ENCODE peak calls at places on chromosomes 3 and 15, in five cellular contexts. Y is SW 1271, T is neuronal stem cell, N is HTR-8/SVneo, R is T-cell. L is an unnamed sample.

GRCh38 chr15:43390723-43391122 is 19.8 kb downstream of the TUBGCP4 start:
- DNase-seq in N (no peak), T (no peak), R (no peak), Y (no peak), L (no peak)

GRCh38 chr3:53140575-53141467 is 10.6 kb upstream of the RFT1 start:
- DNase-seq in R (no peak), T (no peak), N (no peak), Y (no peak), L (no peak)

GRCh38 chr3:127408684-127409420 is 121.0 kb upstream of the PRR20G start:
- DNase-seq in Y (no peak), R (no peak), N (no peak), T (no peak), L (no peak)

GRCh38 chr15:53807500-53807899 is 48.0 kb upstream of the WDR72 start:
- DNase-seq in Y (no peak), T (no peak), R (no peak), N (no peak), L (no peak)

GRCh38 chr3:183160616-183161015 is 1.9 kb downstream of the LAMP3 start:
- DNase-seq in N (no peak), Y (no peak), R (no peak), T (no peak), L (no peak)

GRCh38 chr3:195135921-195136320 is 135.0 kb downstream of the XXYLT1 start:
- DNase-seq in T (no peak), N (no peak), R (no peak), Y (no peak), L (no peak)

GRCh38 chr3:143430582-143430981 is 311.0 kb downstream of the CHST2 start:
- DNase-seq in N (no peak), T (no peak), Y (no peak), R (no peak), L (no peak)

GRCh38 chr15:68730491-68731317 is 90.0 kb downstream of the ANP32A start:
- DNase-seq in T (peak), N (peak), Y (peak), R (peak), L (peak)

GRCh38 chr3:34070831-34071230 is 272.4 kb downstream of the PDCD6IP start:
- DNase-seq in R (no peak), N (no peak), T (no peak), Y (no peak), L (no peak)